ENCODE peak calls at places on chromosomes 16 and 17, in seven cellular contexts. One of them, this sample, is unnamed.

GRCh38 chr17:6090253-6090652 is 20.1 kb downstream of the WSCD1 start:
- DNase-seq in cardiac fibroblast: no peak
- DNase-seq in EL: no peak
- DNase-seq in stomach: no peak
- DNase-seq in NCI-H2081: no peak
- DNase-seq in stimulated activated CD4-positive, alpha-beta T cell treated with anti-CD3 and anti-CD28 coated beads, Interleukin-1b, Interleukin-23, amount 100 ng/mL, for 24 hours: no peak
- DNase-seq in fibroblast of lung: no peak
- DNase-seq in this sample: no peak

GRCh38 chr17:9226794-9227135 is 205.5 kb downstream of the NTN1 start:
- DNase-seq in cardiac fibroblast: no peak
- DNase-seq in stomach: no peak
- DNase-seq in NCI-H2081: no peak
- DNase-seq in fibroblast of lung: no peak
- DNase-seq in stimulated activated CD4-positive, alpha-beta T cell treated with anti-CD3 and anti-CD28 coated beads, Interleukin-1b, Interleukin-23, amount 100 ng/mL, for 24 hours: no peak
- DNase-seq in EL: no peak
- DNase-seq in this sample: no peak

GRCh38 chr17:42453544-42453943 is 5.1 kb upstream of the ATP6V0A1 start:
- DNase-seq in fibroblast of lung: no peak
- DNase-seq in NCI-H2081: no peak
- DNase-seq in stomach: no peak
- DNase-seq in EL: no peak
- DNase-seq in cardiac fibroblast: no peak
- DNase-seq in stimulated activated CD4-positive, alpha-beta T cell treated with anti-CD3 and anti-CD28 coated beads, Interleukin-1b, Interleukin-23, amount 100 ng/mL, for 24 hours: no peak
- DNase-seq in this sample: no peak

GRCh38 chr16:89564476-89565255 is 4.2 kb downstream of the RPL13 start:
- DNase-seq in stimulated activated CD4-positive, alpha-beta T cell treated with anti-CD3 and anti-CD28 coated beads, Interleukin-1b, Interleukin-23, amount 100 ng/mL, for 24 hours: no peak
- DNase-seq in NCI-H2081: no peak
- DNase-seq in cardiac fibroblast: no peak
- DNase-seq in stomach: no peak
- DNase-seq in EL: peak; percentile 33
- DNase-seq in fibroblast of lung: no peak
- DNase-seq in this sample: peak; percentile 21

GRCh38 chr16:58513874-58514273 is 1.4 kb upstream of the SETD6 start:
- DNase-seq in NCI-H2081: no peak
- DNase-seq in cardiac fibroblast: no peak
- DNase-seq in fibroblast of lung: no peak
- DNase-seq in EL: peak; percentile 35
- DNase-seq in stomach: no peak
- DNase-seq in stimulated activated CD4-positive, alpha-beta T cell treated with anti-CD3 and anti-CD28 coated beads, Interleukin-1b, Interleukin-23, amount 100 ng/mL, for 24 hours: no peak
- DNase-seq in this sample: no peak

GRCh38 chr16:72947379-72948237 is 100.3 kb downstream of the ZFHX3 start:
- DNase-seq in stimulated activated CD4-positive, alpha-beta T cell treated with anti-CD3 and anti-CD28 coated beads, Interleukin-1b, Interleukin-23, amount 100 ng/mL, for 24 hours: no peak
- DNase-seq in fibroblast of lung: peak; percentile 27
- DNase-seq in EL: no peak
- DNase-seq in stomach: no peak
- DNase-seq in NCI-H2081: no peak
- DNase-seq in cardiac fibroblast: no peak
- DNase-seq in this sample: peak; percentile 21

GRCh38 chr17:57295526-57296023 is 39.3 kb downstream of the MSI2 start:
- DNase-seq in fibroblast of lung: peak; percentile 31
- DNase-seq in EL: peak; percentile 70
- DNase-seq in stimulated activated CD4-positive, alpha-beta T cell treated with anti-CD3 and anti-CD28 coated beads, Interleukin-1b, Interleukin-23, amount 100 ng/mL, for 24 hours: no peak
- DNase-seq in NCI-H2081: no peak
- DNase-seq in stomach: no peak
- DNase-seq in cardiac fibroblast: no peak
- DNase-seq in this sample: peak; percentile 18

GRCh38 chr16:71479420-71479819 is 9.7 kb downstream of the ZNF19 start:
- DNase-seq in cardiac fibroblast: peak; percentile 55
- DNase-seq in EL: peak; percentile 18
- DNase-seq in NCI-H2081: peak; percentile 2
- DNase-seq in stomach: no peak
- DNase-seq in stimulated activated CD4-positive, alpha-beta T cell treated with anti-CD3 and anti-CD28 coated beads, Interleukin-1b, Interleukin-23, amount 100 ng/mL, for 24 hours: no peak
- DNase-seq in fibroblast of lung: peak; percentile 40
- DNase-seq in this sample: peak; percentile 53

GRCh38 chr17:21242026-21242700 is 11.0 kb downstream of the NATD1 start:
- DNase-seq in stomach: no peak
- DNase-seq in cardiac fibroblast: no peak
- DNase-seq in EL: peak; percentile 56
- DNase-seq in fibroblast of lung: no peak
- DNase-seq in NCI-H2081: no peak
- DNase-seq in stimulated activated CD4-positive, alpha-beta T cell treated with anti-CD3 and anti-CD28 coated beads, Interleukin-1b, Interleukin-23, amount 100 ng/mL, for 24 hours: no peak
- DNase-seq in this sample: peak; percentile 49

GRCh38 chr17:81025065-81025751 is 9.7 kb upstream of the BAIAP2 start:
- DNase-seq in cardiac fibroblast: no peak
- DNase-seq in stimulated activated CD4-positive, alpha-beta T cell treated with anti-CD3 and anti-CD28 coated beads, Interleukin-1b, Interleukin-23, amount 100 ng/mL, for 24 hours: no peak
- DNase-seq in NCI-H2081: no peak
- DNase-seq in stomach: no peak
- DNase-seq in fibroblast of lung: no peak
- DNase-seq in EL: no peak
- DNase-seq in this sample: no peak

GRCh38 chr16:69132424-69133252 is at the start of the genes CHTF8 and UTP4:
- DNase-seq in EL: peak; percentile 83
- DNase-seq in stimulated activated CD4-positive, alpha-beta T cell treated with anti-CD3 and anti-CD28 coated beads, Interleukin-1b, Interleukin-23, amount 100 ng/mL, for 24 hours: peak; percentile 80
- DNase-seq in stomach: peak; percentile 87
- DNase-seq in fibroblast of lung: peak; percentile 79
- DNase-seq in cardiac fibroblast: peak; percentile 86
- DNase-seq in NCI-H2081: peak; percentile 67
- DNase-seq in this sample: peak; percentile 94

GRCh38 chr16:76035689-76036088 is 241.5 kb upstream of the CNTNAP4 start:
- DNase-seq in NCI-H2081: no peak
- DNase-seq in EL: no peak
- DNase-seq in cardiac fibroblast: no peak
- DNase-seq in stomach: no peak
- DNase-seq in fibroblast of lung: no peak
- DNase-seq in stimulated activated CD4-positive, alpha-beta T cell treated with anti-CD3 and anti-CD28 coated beads, Interleukin-1b, Interleukin-23, amount 100 ng/mL, for 24 hours: no peak
- DNase-seq in this sample: no peak

GRCh38 chr16:25257956-25258855 is 561 bp upstream of the ZKSCAN2 start:
- DNase-seq in stomach: peak; percentile 82
- DNase-seq in EL: peak; percentile 88
- DNase-seq in NCI-H2081: peak; percentile 89
- DNase-seq in cardiac fibroblast: peak; percentile 92
- DNase-seq in stimulated activated CD4-positive, alpha-beta T cell treated with anti-CD3 and anti-CD28 coated beads, Interleukin-1b, Interleukin-23, amount 100 ng/mL, for 24 hours: peak; percentile 57
- DNase-seq in fibroblast of lung: peak; percentile 91
- DNase-seq in this sample: peak; percentile 91

GRCh38 chr16:255183-255582 is 20.6 kb downstream of the RGS11 start:
- DNase-seq in stimulated activated CD4-positive, alpha-beta T cell treated with anti-CD3 and anti-CD28 coated beads, Interleukin-1b, Interleukin-23, amount 100 ng/mL, for 24 hours: no peak
- DNase-seq in fibroblast of lung: no peak
- DNase-seq in NCI-H2081: no peak
- DNase-seq in cardiac fibroblast: no peak
- DNase-seq in stomach: no peak
- DNase-seq in EL: no peak
- DNase-seq in this sample: no peak

GRCh38 chr16:35629001-35629400 is 2169.6 kb downstream of the TP53TG3F start:
- DNase-seq in stomach: no peak
- DNase-seq in EL: no peak
- DNase-seq in cardiac fibroblast: no peak
- DNase-seq in stimulated activated CD4-positive, alpha-beta T cell treated with anti-CD3 and anti-CD28 coated beads, Interleukin-1b, Interleukin-23, amount 100 ng/mL, for 24 hours: no peak
- DNase-seq in NCI-H2081: no peak
- DNase-seq in fibroblast of lung: no peak
- DNase-seq in this sample: no peak

GRCh38 chr17:13616031-13616430 is 14.3 kb upstream of the HS3ST3A1 start:
- DNase-seq in stomach: no peak
- DNase-seq in EL: no peak
- DNase-seq in fibroblast of lung: no peak
- DNase-seq in stimulated activated CD4-positive, alpha-beta T cell treated with anti-CD3 and anti-CD28 coated beads, Interleukin-1b, Interleukin-23, amount 100 ng/mL, for 24 hours: no peak
- DNase-seq in NCI-H2081: no peak
- DNase-seq in cardiac fibroblast: no peak
- DNase-seq in this sample: no peak

GRCh38 chr17:2250140-2251095 is 53.2 kb downstream of the SMG6 start:
- DNase-seq in fibroblast of lung: no peak
- DNase-seq in stimulated activated CD4-positive, alpha-beta T cell treated with anti-CD3 and anti-CD28 coated beads, Interleukin-1b, Interleukin-23, amount 100 ng/mL, for 24 hours: no peak
- DNase-seq in stomach: no peak
- DNase-seq in EL: peak; percentile 90
- DNase-seq in cardiac fibroblast: no peak
- DNase-seq in NCI-H2081: no peak
- DNase-seq in this sample: no peak

GRCh38 chr16:3304370-3304769 is 860 bp downstream of the TIGD7 start:
- DNase-seq in EL: peak; percentile 5
- DNase-seq in NCI-H2081: no peak
- DNase-seq in stimulated activated CD4-positive, alpha-beta T cell treated with anti-CD3 and anti-CD28 coated beads, Interleukin-1b, Interleukin-23, amount 100 ng/mL, for 24 hours: no peak
- DNase-seq in fibroblast of lung: peak; percentile 31
- DNase-seq in stomach: no peak
- DNase-seq in cardiac fibroblast: peak; percentile 17
- DNase-seq in this sample: no peak

GRCh38 chr16:65547799-65548446 is 426.1 kb upstream of the CDH11 start:
- DNase-seq in stimulated activated CD4-positive, alpha-beta T cell treated with anti-CD3 and anti-CD28 coated beads, Interleukin-1b, Interleukin-23, amount 100 ng/mL, for 24 hours: no peak
- DNase-seq in stomach: no peak
- DNase-seq in EL: peak; percentile 88
- DNase-seq in cardiac fibroblast: peak; percentile 98
- DNase-seq in fibroblast of lung: peak; percentile 84
- DNase-seq in NCI-H2081: no peak
- DNase-seq in this sample: peak; percentile 94

GRCh38 chr16:29820730-29821662 is 734 bp downstream of the MVP start:
- DNase-seq in EL: peak; percentile 44
- DNase-seq in cardiac fibroblast: no peak
- DNase-seq in fibroblast of lung: no peak
- DNase-seq in stomach: peak; percentile 86
- DNase-seq in NCI-H2081: no peak
- DNase-seq in stimulated activated CD4-positive, alpha-beta T cell treated with anti-CD3 and anti-CD28 coated beads, Interleukin-1b, Interleukin-23, amount 100 ng/mL, for 24 hours: no peak
- DNase-seq in this sample: no peak

GRCh38 chr17:47423406-47424295 is 99.9 kb downstream of the EFCAB13 start:
- DNase-seq in NCI-H2081: no peak
- DNase-seq in stimulated activated CD4-positive, alpha-beta T cell treated with anti-CD3 and anti-CD28 coated beads, Interleukin-1b, Interleukin-23, amount 100 ng/mL, for 24 hours: no peak
- DNase-seq in EL: peak; percentile 14
- DNase-seq in stomach: peak; percentile 71
- DNase-seq in cardiac fibroblast: no peak
- DNase-seq in fibroblast of lung: no peak
- DNase-seq in this sample: no peak

GRCh38 chr16:74438492-74438979 is 17.3 kb upstream of the CLEC18B start:
- DNase-seq in NCI-H2081: no peak
- DNase-seq in cardiac fibroblast: no peak
- DNase-seq in stimulated activated CD4-positive, alpha-beta T cell treated with anti-CD3 and anti-CD28 coated beads, Interleukin-1b, Interleukin-23, amount 100 ng/mL, for 24 hours: no peak
- DNase-seq in stomach: no peak
- DNase-seq in fibroblast of lung: no peak
- DNase-seq in EL: no peak
- DNase-seq in this sample: no peak

GRCh38 chr17:1169471-1169908 is 10.3 kb downstream of the ABR start:
- DNase-seq in fibroblast of lung: no peak
- DNase-seq in stimulated activated CD4-positive, alpha-beta T cell treated with anti-CD3 and anti-CD28 coated beads, Interleukin-1b, Interleukin-23, amount 100 ng/mL, for 24 hours: no peak
- DNase-seq in stomach: no peak
- DNase-seq in EL: no peak
- DNase-seq in cardiac fibroblast: no peak
- DNase-seq in NCI-H2081: no peak
- DNase-seq in this sample: no peak

GRCh38 chr17:21272881-21273839 is 11.4 kb upstream of the MAP2K3 start:
- DNase-seq in stimulated activated CD4-positive, alpha-beta T cell treated with anti-CD3 and anti-CD28 coated beads, Interleukin-1b, Interleukin-23, amount 100 ng/mL, for 24 hours: no peak
- DNase-seq in stomach: peak; percentile 49
- DNase-seq in fibroblast of lung: no peak
- DNase-seq in NCI-H2081: no peak
- DNase-seq in EL: no peak
- DNase-seq in cardiac fibroblast: no peak
- DNase-seq in this sample: no peak

GRCh38 chr17:32774286-32775084 is 102.4 kb downstream of the MYO1D start:
- DNase-seq in stomach: no peak
- DNase-seq in fibroblast of lung: no peak
- DNase-seq in NCI-H2081: no peak
- DNase-seq in EL: no peak
- DNase-seq in stimulated activated CD4-positive, alpha-beta T cell treated with anti-CD3 and anti-CD28 coated beads, Interleukin-1b, Interleukin-23, amount 100 ng/mL, for 24 hours: no peak
- DNase-seq in cardiac fibroblast: no peak
- DNase-seq in this sample: no peak

GRCh38 chr16:61323456-61323855 is 712.8 kb downstream of the CDH8 start:
- DNase-seq in NCI-H2081: no peak
- DNase-seq in stomach: no peak
- DNase-seq in fibroblast of lung: no peak
- DNase-seq in stimulated activated CD4-positive, alpha-beta T cell treated with anti-CD3 and anti-CD28 coated beads, Interleukin-1b, Interleukin-23, amount 100 ng/mL, for 24 hours: no peak
- DNase-seq in EL: no peak
- DNase-seq in cardiac fibroblast: peak; percentile 8
- DNase-seq in this sample: no peak

GRCh38 chr17:56896968-56897359 is 16.9 kb downstream of the TRIM25 start:
- DNase-seq in EL: no peak
- DNase-seq in stomach: peak; percentile 56
- DNase-seq in stimulated activated CD4-positive, alpha-beta T cell treated with anti-CD3 and anti-CD28 coated beads, Interleukin-1b, Interleukin-23, amount 100 ng/mL, for 24 hours: no peak
- DNase-seq in fibroblast of lung: no peak
- DNase-seq in cardiac fibroblast: no peak
- DNase-seq in NCI-H2081: no peak
- DNase-seq in this sample: no peak

GRCh38 chr17:45274033-45274432 is 12.1 kb upstream of the SPATA32 start:
- DNase-seq in stomach: no peak
- DNase-seq in cardiac fibroblast: no peak
- DNase-seq in stimulated activated CD4-positive, alpha-beta T cell treated with anti-CD3 and anti-CD28 coated beads, Interleukin-1b, Interleukin-23, amount 100 ng/mL, for 24 hours: no peak
- DNase-seq in EL: no peak
- DNase-seq in fibroblast of lung: no peak
- DNase-seq in NCI-H2081: no peak
- DNase-seq in this sample: no peak

GRCh38 chr16:9526791-9527190 is 435.3 kb downstream of the HAPSTR1 start:
- DNase-seq in NCI-H2081: no peak
- DNase-seq in cardiac fibroblast: no peak
- DNase-seq in EL: no peak
- DNase-seq in stomach: no peak
- DNase-seq in fibroblast of lung: no peak
- DNase-seq in stimulated activated CD4-positive, alpha-beta T cell treated with anti-CD3 and anti-CD28 coated beads, Interleukin-1b, Interleukin-23, amount 100 ng/mL, for 24 hours: no peak
- DNase-seq in this sample: no peak

GRCh38 chr17:29138184-29138955 is 41.8 kb downstream of the MYO18A start:
- DNase-seq in NCI-H2081: no peak
- DNase-seq in fibroblast of lung: no peak
- DNase-seq in stimulated activated CD4-positive, alpha-beta T cell treated with anti-CD3 and anti-CD28 coated beads, Interleukin-1b, Interleukin-23, amount 100 ng/mL, for 24 hours: no peak
- DNase-seq in stomach: no peak
- DNase-seq in cardiac fibroblast: no peak
- DNase-seq in EL: peak; percentile 51
- DNase-seq in this sample: no peak

This sample was measured in foreskin fibroblast.